ENCODE peak calls at places on chromosomes 4 and X, in ten cellular contexts. One of them, this sample, is unnamed.

GRCh38 chr4:25367877-25368276 is 9.2 kb upstream of the ANAPC4 start:
- DNase-seq in Karpas-422: no peak
- DNase-seq in body of pancreas: no peak
- DNase-seq in naive thymus-derived CD4-positive, alpha-beta T cell: no peak
- DNase-seq in NCI-H1694 treated with DMSO at 0.1 percent for 48 hours: no peak
- DNase-seq in AG10803: no peak
- DNase-seq in NCI-H2171: no peak
- DNase-seq in activated T-cell treated with anti-CD3 and anti-CD28 coated beads for 1 hour: no peak
- DNase-seq in fibroblast of mammary gland: no peak
- DNase-seq in activated CD4-positive, alpha-beta T cell treated with anti-CD3 and anti-CD28 coated beads, Interleukin-2, amount 50 U/mL, for 24 hours: no peak
- DNase-seq in this sample: no peak

GRCh38 chr4:89836897-89837384 is at the start of gene SNCA:
- DNase-seq in activated T-cell treated with anti-CD3 and anti-CD28 coated beads for 1 hour: no peak
- DNase-seq in Karpas-422: no peak
- DNase-seq in AG10803: no peak
- DNase-seq in NCI-H1694 treated with DMSO at 0.1 percent for 48 hours: peak
- DNase-seq in fibroblast of mammary gland: peak
- DNase-seq in body of pancreas: peak
- DNase-seq in NCI-H2171: peak
- DNase-seq in activated CD4-positive, alpha-beta T cell treated with anti-CD3 and anti-CD28 coated beads, Interleukin-2, amount 50 U/mL, for 24 hours: no peak
- DNase-seq in naive thymus-derived CD4-positive, alpha-beta T cell: peak
- DNase-seq in this sample: peak

GRCh38 chrX:123720486-123720885 is 12.4 kb downstream of the THOC2 start:
- DNase-seq in activated CD4-positive, alpha-beta T cell treated with anti-CD3 and anti-CD28 coated beads, Interleukin-2, amount 50 U/mL, for 24 hours: no peak
- DNase-seq in NCI-H2171: no peak
- DNase-seq in fibroblast of mammary gland: no peak
- DNase-seq in activated T-cell treated with anti-CD3 and anti-CD28 coated beads for 1 hour: no peak
- DNase-seq in AG10803: no peak
- DNase-seq in NCI-H1694 treated with DMSO at 0.1 percent for 48 hours: no peak
- DNase-seq in body of pancreas: no peak
- DNase-seq in naive thymus-derived CD4-positive, alpha-beta T cell: no peak
- DNase-seq in Karpas-422: no peak
- DNase-seq in this sample: no peak

GRCh38 chrX:123803331-123803983 is 56.4 kb upstream of the XIAP start:
- DNase-seq in naive thymus-derived CD4-positive, alpha-beta T cell: peak
- DNase-seq in fibroblast of mammary gland: peak
- DNase-seq in body of pancreas: no peak
- DNase-seq in activated T-cell treated with anti-CD3 and anti-CD28 coated beads for 1 hour: peak
- DNase-seq in AG10803: peak
- DNase-seq in NCI-H2171: no peak
- DNase-seq in NCI-H1694 treated with DMSO at 0.1 percent for 48 hours: no peak
- DNase-seq in activated CD4-positive, alpha-beta T cell treated with anti-CD3 and anti-CD28 coated beads, Interleukin-2, amount 50 U/mL, for 24 hours: no peak
- DNase-seq in Karpas-422: no peak
- DNase-seq in this sample: peak

GRCh38 chr4:173448919-173449641 is 50.2 kb upstream of the SCRG1 start:
- DNase-seq in Karpas-422: no peak
- DNase-seq in NCI-H1694 treated with DMSO at 0.1 percent for 48 hours: peak
- DNase-seq in fibroblast of mammary gland: no peak
- DNase-seq in naive thymus-derived CD4-positive, alpha-beta T cell: no peak
- DNase-seq in NCI-H2171: peak
- DNase-seq in activated CD4-positive, alpha-beta T cell treated with anti-CD3 and anti-CD28 coated beads, Interleukin-2, amount 50 U/mL, for 24 hours: no peak
- DNase-seq in AG10803: no peak
- DNase-seq in activated T-cell treated with anti-CD3 and anti-CD28 coated beads for 1 hour: no peak
- DNase-seq in body of pancreas: no peak
- DNase-seq in this sample: no peak

GRCh38 chrX:53071604-53072417 is 10.4 kb upstream of the TSPYL2 start:
- DNase-seq in fibroblast of mammary gland: peak
- DNase-seq in activated T-cell treated with anti-CD3 and anti-CD28 coated beads for 1 hour: peak
- DNase-seq in AG10803: peak
- DNase-seq in activated CD4-positive, alpha-beta T cell treated with anti-CD3 and anti-CD28 coated beads, Interleukin-2, amount 50 U/mL, for 24 hours: no peak
- DNase-seq in NCI-H1694 treated with DMSO at 0.1 percent for 48 hours: peak
- DNase-seq in naive thymus-derived CD4-positive, alpha-beta T cell: peak
- DNase-seq in NCI-H2171: peak
- DNase-seq in body of pancreas: peak
- DNase-seq in Karpas-422: peak
- DNase-seq in this sample: peak

GRCh38 chrX:8010105-8010504 is 82.9 kb upstream of the PNPLA4 start:
- DNase-seq in naive thymus-derived CD4-positive, alpha-beta T cell: no peak
- DNase-seq in Karpas-422: no peak
- DNase-seq in body of pancreas: no peak
- DNase-seq in NCI-H1694 treated with DMSO at 0.1 percent for 48 hours: no peak
- DNase-seq in NCI-H2171: no peak
- DNase-seq in activated T-cell treated with anti-CD3 and anti-CD28 coated beads for 1 hour: no peak
- DNase-seq in fibroblast of mammary gland: no peak
- DNase-seq in activated CD4-positive, alpha-beta T cell treated with anti-CD3 and anti-CD28 coated beads, Interleukin-2, amount 50 U/mL, for 24 hours: no peak
- DNase-seq in AG10803: no peak
- DNase-seq in this sample: no peak

GRCh38 chr4:3409571-3410091 is 32.1 kb upstream of the HGFAC start:
- DNase-seq in NCI-H1694 treated with DMSO at 0.1 percent for 48 hours: no peak
- DNase-seq in activated T-cell treated with anti-CD3 and anti-CD28 coated beads for 1 hour: no peak
- DNase-seq in naive thymus-derived CD4-positive, alpha-beta T cell: no peak
- DNase-seq in Karpas-422: no peak
- DNase-seq in NCI-H2171: no peak
- DNase-seq in body of pancreas: no peak
- DNase-seq in fibroblast of mammary gland: no peak
- DNase-seq in AG10803: no peak
- DNase-seq in activated CD4-positive, alpha-beta T cell treated with anti-CD3 and anti-CD28 coated beads, Interleukin-2, amount 50 U/mL, for 24 hours: no peak
- DNase-seq in this sample: no peak

GRCh38 chr4:186624951-186625350 is 69.6 kb upstream of the MTNR1A start:
- DNase-seq in body of pancreas: no peak
- DNase-seq in activated T-cell treated with anti-CD3 and anti-CD28 coated beads for 1 hour: no peak
- DNase-seq in NCI-H1694 treated with DMSO at 0.1 percent for 48 hours: no peak
- DNase-seq in Karpas-422: no peak
- DNase-seq in NCI-H2171: no peak
- DNase-seq in fibroblast of mammary gland: peak
- DNase-seq in naive thymus-derived CD4-positive, alpha-beta T cell: no peak
- DNase-seq in AG10803: peak
- DNase-seq in activated CD4-positive, alpha-beta T cell treated with anti-CD3 and anti-CD28 coated beads, Interleukin-2, amount 50 U/mL, for 24 hours: no peak
- DNase-seq in this sample: no peak

GRCh38 chrX:26925088-26925487 is 538.1 kb downstream of the PPP4R3C start:
- DNase-seq in AG10803: no peak
- DNase-seq in NCI-H2171: no peak
- DNase-seq in fibroblast of mammary gland: no peak
- DNase-seq in NCI-H1694 treated with DMSO at 0.1 percent for 48 hours: no peak
- DNase-seq in activated CD4-positive, alpha-beta T cell treated with anti-CD3 and anti-CD28 coated beads, Interleukin-2, amount 50 U/mL, for 24 hours: no peak
- DNase-seq in Karpas-422: no peak
- DNase-seq in activated T-cell treated with anti-CD3 and anti-CD28 coated beads for 1 hour: no peak
- DNase-seq in body of pancreas: no peak
- DNase-seq in naive thymus-derived CD4-positive, alpha-beta T cell: no peak
- DNase-seq in this sample: no peak

GRCh38 chrX:54492340-54492739 is 3.7 kb downstream of the FGD1 start:
- DNase-seq in fibroblast of mammary gland: peak
- DNase-seq in Karpas-422: no peak
- DNase-seq in naive thymus-derived CD4-positive, alpha-beta T cell: no peak
- DNase-seq in AG10803: peak
- DNase-seq in activated T-cell treated with anti-CD3 and anti-CD28 coated beads for 1 hour: no peak
- DNase-seq in NCI-H2171: no peak
- DNase-seq in NCI-H1694 treated with DMSO at 0.1 percent for 48 hours: no peak
- DNase-seq in activated CD4-positive, alpha-beta T cell treated with anti-CD3 and anti-CD28 coated beads, Interleukin-2, amount 50 U/mL, for 24 hours: no peak
- DNase-seq in body of pancreas: no peak
- DNase-seq in this sample: no peak

GRCh38 chrX:137823257-137823656 is 257.3 kb downstream of the ZIC3 start:
- DNase-seq in AG10803: no peak
- DNase-seq in NCI-H1694 treated with DMSO at 0.1 percent for 48 hours: no peak
- DNase-seq in Karpas-422: no peak
- DNase-seq in fibroblast of mammary gland: no peak
- DNase-seq in body of pancreas: no peak
- DNase-seq in NCI-H2171: no peak
- DNase-seq in activated T-cell treated with anti-CD3 and anti-CD28 coated beads for 1 hour: no peak
- DNase-seq in naive thymus-derived CD4-positive, alpha-beta T cell: no peak
- DNase-seq in activated CD4-positive, alpha-beta T cell treated with anti-CD3 and anti-CD28 coated beads, Interleukin-2, amount 50 U/mL, for 24 hours: no peak
- DNase-seq in this sample: no peak

GRCh38 chr4:154465085-154465484 is 26.5 kb downstream of the DCHS2 start:
- DNase-seq in AG10803: peak
- DNase-seq in activated T-cell treated with anti-CD3 and anti-CD28 coated beads for 1 hour: no peak
- DNase-seq in activated CD4-positive, alpha-beta T cell treated with anti-CD3 and anti-CD28 coated beads, Interleukin-2, amount 50 U/mL, for 24 hours: no peak
- DNase-seq in naive thymus-derived CD4-positive, alpha-beta T cell: no peak
- DNase-seq in NCI-H1694 treated with DMSO at 0.1 percent for 48 hours: no peak
- DNase-seq in NCI-H2171: no peak
- DNase-seq in Karpas-422: no peak
- DNase-seq in body of pancreas: no peak
- DNase-seq in fibroblast of mammary gland: peak
- DNase-seq in this sample: no peak

GRCh38 chrX:21132686-21133393 is 241.4 kb upstream of the CNKSR2 start:
- DNase-seq in activated CD4-positive, alpha-beta T cell treated with anti-CD3 and anti-CD28 coated beads, Interleukin-2, amount 50 U/mL, for 24 hours: no peak
- DNase-seq in NCI-H1694 treated with DMSO at 0.1 percent for 48 hours: no peak
- DNase-seq in activated T-cell treated with anti-CD3 and anti-CD28 coated beads for 1 hour: no peak
- DNase-seq in fibroblast of mammary gland: no peak
- DNase-seq in naive thymus-derived CD4-positive, alpha-beta T cell: no peak
- DNase-seq in AG10803: no peak
- DNase-seq in Karpas-422: no peak
- DNase-seq in body of pancreas: no peak
- DNase-seq in NCI-H2171: no peak
- DNase-seq in this sample: no peak

GRCh38 chrX:21745756-21746155 is 12.2 kb downstream of the SMPX start:
- DNase-seq in naive thymus-derived CD4-positive, alpha-beta T cell: peak
- DNase-seq in body of pancreas: peak
- DNase-seq in activated T-cell treated with anti-CD3 and anti-CD28 coated beads for 1 hour: peak
- DNase-seq in activated CD4-positive, alpha-beta T cell treated with anti-CD3 and anti-CD28 coated beads, Interleukin-2, amount 50 U/mL, for 24 hours: no peak
- DNase-seq in NCI-H1694 treated with DMSO at 0.1 percent for 48 hours: no peak
- DNase-seq in fibroblast of mammary gland: peak
- DNase-seq in NCI-H2171: no peak
- DNase-seq in AG10803: peak
- DNase-seq in Karpas-422: peak
- DNase-seq in this sample: peak

GRCh38 chrX:149639568-149639967 is 8.0 kb upstream of the TMEM185A start:
- DNase-seq in NCI-H2171: no peak
- DNase-seq in fibroblast of mammary gland: no peak
- DNase-seq in naive thymus-derived CD4-positive, alpha-beta T cell: no peak
- DNase-seq in NCI-H1694 treated with DMSO at 0.1 percent for 48 hours: no peak
- DNase-seq in Karpas-422: no peak
- DNase-seq in activated CD4-positive, alpha-beta T cell treated with anti-CD3 and anti-CD28 coated beads, Interleukin-2, amount 50 U/mL, for 24 hours: no peak
- DNase-seq in AG10803: no peak
- DNase-seq in body of pancreas: no peak
- DNase-seq in activated T-cell treated with anti-CD3 and anti-CD28 coated beads for 1 hour: no peak
- DNase-seq in this sample: no peak

GRCh38 chrX:77528034-77528433 is 80.8 kb downstream of the FGF16 start:
- DNase-seq in fibroblast of mammary gland: no peak
- DNase-seq in naive thymus-derived CD4-positive, alpha-beta T cell: no peak
- DNase-seq in AG10803: no peak
- DNase-seq in Karpas-422: no peak
- DNase-seq in NCI-H2171: no peak
- DNase-seq in NCI-H1694 treated with DMSO at 0.1 percent for 48 hours: no peak
- DNase-seq in body of pancreas: no peak
- DNase-seq in activated T-cell treated with anti-CD3 and anti-CD28 coated beads for 1 hour: no peak
- DNase-seq in activated CD4-positive, alpha-beta T cell treated with anti-CD3 and anti-CD28 coated beads, Interleukin-2, amount 50 U/mL, for 24 hours: no peak
- DNase-seq in this sample: no peak

GRCh38 chr4:103019319-103020124 is at the start of gene SLC9B1:
- DNase-seq in Karpas-422: peak
- DNase-seq in body of pancreas: peak
- DNase-seq in NCI-H2171: peak
- DNase-seq in naive thymus-derived CD4-positive, alpha-beta T cell: peak
- DNase-seq in NCI-H1694 treated with DMSO at 0.1 percent for 48 hours: peak
- DNase-seq in activated CD4-positive, alpha-beta T cell treated with anti-CD3 and anti-CD28 coated beads, Interleukin-2, amount 50 U/mL, for 24 hours: peak
- DNase-seq in AG10803: peak
- DNase-seq in activated T-cell treated with anti-CD3 and anti-CD28 coated beads for 1 hour: peak
- DNase-seq in fibroblast of mammary gland: peak
- DNase-seq in this sample: peak

GRCh38 chr4:3869661-3870566 is 103.7 kb downstream of the ADRA2C start:
- DNase-seq in Karpas-422: no peak
- DNase-seq in NCI-H1694 treated with DMSO at 0.1 percent for 48 hours: no peak
- DNase-seq in AG10803: no peak
- DNase-seq in activated CD4-positive, alpha-beta T cell treated with anti-CD3 and anti-CD28 coated beads, Interleukin-2, amount 50 U/mL, for 24 hours: no peak
- DNase-seq in fibroblast of mammary gland: no peak
- DNase-seq in naive thymus-derived CD4-positive, alpha-beta T cell: no peak
- DNase-seq in NCI-H2171: no peak
- DNase-seq in body of pancreas: no peak
- DNase-seq in activated T-cell treated with anti-CD3 and anti-CD28 coated beads for 1 hour: no peak
- DNase-seq in this sample: no peak

GRCh38 chr4:7852568-7853185 is 87.0 kb downstream of the AFAP1 start:
- DNase-seq in AG10803: no peak
- DNase-seq in activated T-cell treated with anti-CD3 and anti-CD28 coated beads for 1 hour: no peak
- DNase-seq in naive thymus-derived CD4-positive, alpha-beta T cell: no peak
- DNase-seq in body of pancreas: peak
- DNase-seq in NCI-H1694 treated with DMSO at 0.1 percent for 48 hours: no peak
- DNase-seq in activated CD4-positive, alpha-beta T cell treated with anti-CD3 and anti-CD28 coated beads, Interleukin-2, amount 50 U/mL, for 24 hours: no peak
- DNase-seq in fibroblast of mammary gland: no peak
- DNase-seq in NCI-H2171: no peak
- DNase-seq in Karpas-422: peak
- DNase-seq in this sample: no peak

GRCh38 chr4:71230258-71230594 is 108.6 kb upstream of the SLC4A4 start:
- DNase-seq in naive thymus-derived CD4-positive, alpha-beta T cell: no peak
- DNase-seq in NCI-H1694 treated with DMSO at 0.1 percent for 48 hours: no peak
- DNase-seq in NCI-H2171: no peak
- DNase-seq in fibroblast of mammary gland: no peak
- DNase-seq in activated CD4-positive, alpha-beta T cell treated with anti-CD3 and anti-CD28 coated beads, Interleukin-2, amount 50 U/mL, for 24 hours: no peak
- DNase-seq in activated T-cell treated with anti-CD3 and anti-CD28 coated beads for 1 hour: no peak
- DNase-seq in body of pancreas: peak
- DNase-seq in AG10803: peak
- DNase-seq in Karpas-422: no peak
- DNase-seq in this sample: no peak